ENCODE peak calls at places on chromosomes 16 and 17, in seven cellular contexts. U is GM04503, A is endothelial cell, S is GM19239, Q is AG04449, F is OCI-LY7, M is A172. K is an unnamed sample.

GRCh38 chr17:83053021-83053778 is 26.2 kb upstream of the METRNL start:
- DNase-seq in U (no peak), A (peak), S (no peak), Q (no peak), F (no peak), M (peak), K (no peak)

GRCh38 chr16:30076276-30076791 is 540 bp downstream of the PPP4C start:
- DNase-seq in U (no peak), A (no peak), S (no peak), Q (no peak), F (no peak), M (no peak), K (no peak)

GRCh38 chr16:21599158-21599993 is at the start of gene METTL9:
- DNase-seq in U (peak), A (peak), S (peak), Q (peak), F (peak), M (peak), K (peak)

GRCh38 chr16:88130016-88130415 is 178.8 kb downstream of the BANP start:
- DNase-seq in U (no peak), A (no peak), S (no peak), Q (no peak), F (no peak), M (no peak), K (no peak)

GRCh38 chr16:48102083-48103008 is 53.4 kb downstream of the ABCC12 start:
- DNase-seq in U (no peak), A (no peak), S (no peak), Q (no peak), F (no peak), M (no peak), K (no peak)

GRCh38 chr17:80785477-80786178 is 206.0 kb upstream of the CHMP6 start:
- DNase-seq in U (no peak), A (no peak), S (no peak), Q (no peak), F (no peak), M (no peak), K (peak)

GRCh38 chr16:88349153-88349902 is 33.4 kb upstream of the ZNF469 start:
- DNase-seq in U (no peak), A (no peak), S (no peak), Q (no peak), F (no peak), M (no peak), K (no peak)

GRCh38 chr17:5527647-5528250 is 41.4 kb downstream of the MIS12 start:
- DNase-seq in U (no peak), A (no peak), S (no peak), Q (no peak), F (no peak), M (no peak), K (no peak)

GRCh38 chr17:17077101-17077500 is 34.8 kb downstream of the MPRIP start:
- DNase-seq in U (no peak), A (no peak), S (no peak), Q (no peak), F (no peak), M (no peak), K (no peak)

GRCh38 chr16:53566568-53566967 is 63.6 kb upstream of the AKTIP start:
- DNase-seq in U (no peak), A (no peak), S (no peak), Q (no peak), F (no peak), M (no peak), K (no peak)

GRCh38 chr16:84278968-84279367 is 15.7 kb upstream of the WFDC1 start:
- DNase-seq in U (no peak), A (no peak), S (no peak), Q (no peak), F (no peak), M (no peak), K (no peak)

GRCh38 chr16:87165885-87166284 is 151.3 kb downstream of the C16orf95 start:
- DNase-seq in U (no peak), A (no peak), S (no peak), Q (no peak), F (no peak), M (no peak), K (no peak)

GRCh38 chr16:24098896-24099295 is 157.2 kb upstream of the CACNG3 start:
- DNase-seq in U (no peak), A (no peak), S (no peak), Q (no peak), F (no peak), M (no peak), K (no peak)

GRCh38 chr16:88941051-88941932 is 35.7 kb downstream of the CBFA2T3 start:
- DNase-seq in U (no peak), A (no peak), S (peak), Q (no peak), F (peak), M (no peak), K (no peak)

GRCh38 chr17:56592487-56593072 is 919 bp upstream of the NOG start:
- DNase-seq in U (no peak), A (peak), S (peak), Q (no peak), F (peak), M (no peak), K (peak)

GRCh38 chr16:83586036-83586810 is 221.6 kb upstream of the HSBP1 start:
- DNase-seq in U (no peak), A (no peak), S (no peak), Q (no peak), F (no peak), M (no peak), K (no peak)

GRCh38 chr16:9016824-9017223 is 53.1 kb upstream of the USP7 start:
- DNase-seq in U (no peak), A (no peak), S (no peak), Q (no peak), F (no peak), M (no peak), K (no peak)

GRCh38 chr17:14205380-14205779 is 31.3 kb downstream of the CDRT15 start:
- DNase-seq in U (no peak), A (no peak), S (no peak), Q (no peak), F (no peak), M (no peak), K (no peak)

GRCh38 chr16:19367335-19367734 is 50.3 kb upstream of the TMC5 start:
- DNase-seq in U (no peak), A (no peak), S (no peak), Q (no peak), F (no peak), M (no peak), K (no peak)

GRCh38 chr17:69462882-69463281 is 48.4 kb downstream of the MAP2K6 start:
- DNase-seq in U (no peak), A (no peak), S (no peak), Q (no peak), F (no peak), M (no peak), K (no peak)